ENCODE peak calls at places on chromosomes 7 and 10, in seven cellular contexts. A is stimulated activated CD4-positive, alpha-beta T cell treated with anti-CD3 and anti-CD28 coated beads, Interleukin-1b, Interleukin-23, amount 100 ng/mL, for 24 hours; C is dermis blood vessel endothelial cell; E is activated T-helper 9 cell treated with anti-CD3 and anti-CD28 coated beads, Interleukin-2, amount 50 U/mL, for 16 hours; V is Calu3; N is NCI-H1105 treated with DMSO at 0.1 percent for 48 hours; Q is nephron progenitor cell. I is an unnamed sample.

GRCh38 chr10:27258838-27259532 is 18.4 kb upstream of the ACBD5 start:
- DNase-seq in E (no peak), Q (peak; percentile 64), C (peak; percentile 9), N (no peak), V (peak; percentile 46), A (no peak), I (no peak)

GRCh38 chr10:132229834-132230556 is 43.2 kb downstream of the DPYSL4 start:
- DNase-seq in C (peak; percentile 79), N (no peak), V (no peak), Q (no peak), A (no peak), E (no peak), I (no peak)

GRCh38 chr7:122362473-122362872 is 57.9 kb upstream of the FEZF1 start:
- DNase-seq in E (no peak), A (no peak), V (no peak), Q (no peak), C (no peak), N (no peak), I (no peak)

GRCh38 chr7:46035166-46035565 is 114.1 kb upstream of the IGFBP3 start:
- DNase-seq in E (no peak), N (no peak), V (no peak), C (no peak), Q (no peak), A (no peak), I (no peak)

GRCh38 chr7:131581241-131582157 is 25.1 kb upstream of the PODXL start:
- DNase-seq in V (peak; percentile 6), Q (no peak), A (no peak), C (peak; percentile 77), E (no peak), N (no peak), I (no peak)

GRCh38 chr10:18238875-18239485 is 98.8 kb downstream of the CACNB2 start:
- DNase-seq in Q (no peak), A (no peak), V (no peak), C (peak; percentile 56), N (peak; percentile 8), E (no peak), I (no peak)

GRCh38 chr7:100457033-100457432 is 7.0 kb downstream of the SPACDR start:
- DNase-seq in V (no peak), C (no peak), E (no peak), A (no peak), N (no peak), Q (no peak), I (no peak)

GRCh38 chr10:66762218-66762729 is 163.6 kb upstream of the LRRTM3 start:
- DNase-seq in Q (no peak), C (no peak), E (no peak), V (no peak), N (no peak), A (no peak), I (no peak)

GRCh38 chr7:151693140-151693539 is 173.4 kb upstream of the RHEB start:
- DNase-seq in N (no peak), V (no peak), Q (no peak), E (no peak), C (no peak), A (no peak), I (no peak)

GRCh38 chr10:28505359-28505959 is 27.5 kb upstream of the WAC start:
- DNase-seq in A (no peak), V (no peak), Q (no peak), C (peak; percentile 2), E (no peak), N (no peak), I (no peak)

GRCh38 chr7:157278791-157279678 is 57.8 kb upstream of the DNAJB6 start:
- DNase-seq in E (no peak), N (no peak), V (peak; percentile 36), C (peak; percentile 43), Q (no peak), A (no peak), I (no peak)

GRCh38 chr10:3110782-3111625 is 43.7 kb downstream of the PFKP start:
- DNase-seq in C (no peak), Q (no peak), N (no peak), A (no peak), E (no peak), V (no peak), I (no peak)

GRCh38 chr10:44306762-44307161 is 78.1 kb downstream of the CXCL12 start:
- DNase-seq in E (no peak), Q (no peak), A (no peak), V (no peak), N (no peak), C (peak; percentile 13), I (no peak)

GRCh38 chr10:24542314-24543270 is 181.1 kb downstream of the ARHGAP21 start:
- DNase-seq in V (no peak), A (no peak), Q (no peak), E (no peak), N (no peak), C (no peak), I (no peak)

GRCh38 chr10:113663142-113663541 is 699 bp downstream of the NRAP start:
- DNase-seq in Q (no peak), E (no peak), A (no peak), V (no peak), N (no peak), C (no peak), I (no peak)

GRCh38 chr7:130273081-130273699 is 6.5 kb downstream of the CPA2 start:
- DNase-seq in N (peak; percentile 97), Q (peak; percentile 82), E (no peak), A (no peak), C (no peak), V (no peak), I (peak; percentile 94)

GRCh38 chr10:34580643-34581042 is 234.5 kb downstream of the PARD3 start:
- DNase-seq in N (no peak), V (no peak), Q (no peak), A (no peak), C (peak; percentile 92), E (no peak), I (no peak)

GRCh38 chr10:74208081-74208480 is 57.1 kb downstream of the ADK start:
- DNase-seq in V (peak; percentile 15), A (no peak), C (no peak), Q (no peak), E (no peak), N (peak; percentile 76), I (peak; percentile 11)

GRCh38 chr10:89427629-89428028 is 13.3 kb downstream of the IFIT5 start:
- DNase-seq in Q (no peak), N (no peak), A (no peak), E (no peak), C (no peak), V (no peak), I (no peak)

GRCh38 chr7:25594728-25595127 is 366.4 kb upstream of the NPVF start:
- DNase-seq in Q (no peak), N (no peak), V (no peak), E (no peak), C (no peak), A (no peak), I (no peak)

GRCh38 chr10:104284783-104285182 is 15.8 kb downstream of the GSTO2 start:
- DNase-seq in Q (no peak), E (no peak), A (no peak), C (no peak), N (no peak), V (no peak), I (no peak)

GRCh38 chr7:26490631-26491624 is 199.3 kb downstream of the SNX10 start:
- DNase-seq in E (no peak), V (peak; percentile 61), A (no peak), C (no peak), Q (no peak), N (peak; percentile 92), I (peak; percentile 93)

GRCh38 chr10:91541481-91541880 is 91.4 kb downstream of the PPP1R3C start:
- DNase-seq in E (no peak), V (no peak), N (no peak), A (no peak), Q (no peak), C (peak; percentile 9), I (peak; percentile 12)

GRCh38 chr10:96292971-96293909 is 11.0 kb upstream of the DNTT start:
- DNase-seq in N (peak; percentile 28), Q (peak; percentile 25), A (no peak), V (no peak), E (no peak), C (peak; percentile 68), I (peak; percentile 3)

GRCh38 chr10:110746254-110746826 is 102.2 kb downstream of the RBM20 start:
- DNase-seq in C (peak; percentile 89), V (peak; percentile 64), E (peak; percentile 13), Q (peak; percentile 62), N (peak; percentile 60), A (no peak), I (peak; percentile 41)

GRCh38 chr10:72275351-72276012 is 1.8 kb downstream of the DDIT4 start:
- DNase-seq in A (peak; percentile 46), N (peak; percentile 58), C (peak; percentile 19), E (no peak), Q (peak; percentile 39), V (peak; percentile 45), I (no peak)

GRCh38 chr7:115526272-115526671 is 504.3 kb downstream of the TFEC start:
- DNase-seq in V (no peak), A (no peak), E (no peak), C (no peak), N (no peak), Q (no peak), I (no peak)

GRCh38 chr10:117214401-117214800 is 17.1 kb downstream of the KCNK18 start:
- DNase-seq in Q (no peak), N (no peak), E (no peak), A (no peak), V (no peak), C (no peak), I (no peak)

GRCh38 chr7:4204530-4205165 is 477.4 kb upstream of the FOXK1 start:
- DNase-seq in Q (no peak), E (no peak), N (no peak), C (no peak), V (no peak), A (peak; percentile 19), I (no peak)

GRCh38 chr10:87504307-87504666 is 406 bp upstream of the MINPP1 start:
- DNase-seq in Q (no peak), N (no peak), E (no peak), A (no peak), C (no peak), V (no peak), I (no peak)

GRCh38 chr10:12852732-12853131 is 148.8 kb downstream of the CCDC3 start:
- DNase-seq in N (no peak), V (no peak), C (no peak), E (no peak), Q (no peak), A (no peak), I (no peak)

GRCh38 chr7:151590801-151591771 is 71.4 kb upstream of the RHEB start:
- DNase-seq in E (no peak), Q (no peak), A (no peak), C (peak; percentile 10), V (no peak), N (no peak), I (no peak)